ENCODE peak calls at places on chromosomes 11 and 22, in five cellular contexts. W is GM03348; C is activated T-helper 9 cell treated with anti-CD3 and anti-CD28 coated beads, Interleukin-2, amount 50 U/mL, for 16 hours; P is AG04450; Q is body of pancreas. Y is an unnamed sample.

GRCh38 chr11:47723041-47723440 is 7.9 kb upstream of the AGBL2 start:
- DNase-seq in Q (no peak), C (no peak), W (no peak), P (no peak), Y (no peak)

GRCh38 chr22:23067691-23068090 is 2.6 kb upstream of the GNAZ start:
- DNase-seq in Q (no peak), P (no peak), W (no peak), C (no peak), Y (no peak)

GRCh38 chr11:78943841-78944240 is 369.2 kb upstream of the NARS2 start:
- DNase-seq in C (no peak), P (no peak), Q (no peak), W (no peak), Y (no peak)

GRCh38 chr22:38347181-38347943 is 30.1 kb upstream of the CSNK1E start:
- DNase-seq in Q (no peak), P (no peak), C (no peak), W (no peak), Y (no peak)

GRCh38 chr22:28146401-28147304 is 227.6 kb upstream of the PITPNB start:
- DNase-seq in W (no peak), C (no peak), P (no peak), Q (no peak), Y (no peak)

GRCh38 chr22:31637938-31638618 is 23.9 kb downstream of the PISD start:
- DNase-seq in W (peak; percentile 18), C (no peak), Q (no peak), P (no peak), Y (no peak)

GRCh38 chr22:17117400-17117799 is 3.8 kb downstream of the TMEM121B start:
- DNase-seq in C (no peak), P (no peak), Q (no peak), W (no peak), Y (no peak)

GRCh38 chr11:60085909-60086308 is 2.6 kb upstream of the MS4A2 start:
- DNase-seq in P (no peak), Q (no peak), W (no peak), C (no peak), Y (no peak)

GRCh38 chr11:64519541-64519940 is 71.5 kb upstream of the SLC22A12 start:
- DNase-seq in W (no peak), C (no peak), P (no peak), Q (no peak), Y (no peak)

GRCh38 chr11:8354622-8355417 is 91.1 kb upstream of the LMO1 start:
- DNase-seq in W (no peak), Q (no peak), C (no peak), P (no peak), Y (no peak)

GRCh38 chr11:58917159-58917765 is 22.0 kb upstream of the GLYATL1 start:
- DNase-seq in P (no peak), W (no peak), C (no peak), Q (no peak), Y (no peak)

GRCh38 chr11:73141309-73142127 is 600 bp downstream of the FCHSD2 start:
- DNase-seq in W (peak; percentile 87), Q (peak; percentile 70), P (no peak), C (peak; percentile 49), Y (no peak)